ENCODE peak calls at places on chromosomes 7 and 10, in six cellular contexts. B, T, J, E, Q and U are unnamed samples.

GRCh38 chr10:112166800-112167199 is 16.8 kb downstream of the GPAM start:
- DNase-seq in B (no peak), T (no peak), J (no peak), E (no peak), Q (no peak), U (no peak)

GRCh38 chr7:105800849-105801534 is 75.4 kb downstream of the ATXN7L1 start:
- DNase-seq in B (peak; percentile 18), T (no peak), J (no peak), E (no peak), Q (no peak), U (no peak)

GRCh38 chr7:5425507-5426225 is 2.0 kb upstream of the TNRC18 start:
- DNase-seq in B (no peak), T (no peak), J (peak; percentile 64), E (no peak), Q (peak; percentile 92), U (no peak)

GRCh38 chr10:47020491-47020890 is 109.3 kb downstream of the PTPN20 start:
- DNase-seq in B (no peak), T (no peak), J (no peak), E (no peak), Q (no peak), U (peak; percentile 77)

GRCh38 chr10:12448729-12449391 is 99.5 kb downstream of the CAMK1D start:
- DNase-seq in B (peak; percentile 84), T (peak; percentile 69), J (peak; percentile 74), E (peak; percentile 93), Q (peak; percentile 29), U (peak; percentile 81)

GRCh38 chr7:103148994-103149807 is at the start of gene NAPEPLD:
- DNase-seq in B (peak; percentile 92), T (peak; percentile 63), J (peak; percentile 69), E (peak; percentile 56), Q (peak; percentile 96), U (peak; percentile 94)

GRCh38 chr10:72173267-72173634 is 42.6 kb upstream of the ANAPC16 start:
- DNase-seq in B (peak; percentile 75), T (no peak), J (no peak), E (no peak), Q (no peak), U (no peak)

GRCh38 chr10:71075759-71076472 is 136.5 kb upstream of the UNC5B start:
- DNase-seq in B (no peak), T (no peak), J (no peak), E (no peak), Q (peak; percentile 70), U (no peak)

GRCh38 chr10:96642973-96643372 is 56.2 kb upstream of the TM9SF3 start:
- DNase-seq in B (peak; percentile 85), T (peak; percentile 22), J (peak; percentile 28), E (no peak), Q (no peak), U (peak; percentile 40)

GRCh38 chr10:127196227-127196954 is at the start of gene INSYN2A:
- DNase-seq in B (no peak), T (no peak), J (peak; percentile 32), E (no peak), Q (peak; percentile 91), U (peak; percentile 64)

GRCh38 chr10:34796133-34796532 is 19.0 kb downstream of the PARD3 start:
- DNase-seq in B (no peak), T (no peak), J (no peak), E (no peak), Q (no peak), U (no peak)

GRCh38 chr7:111401516-111401915 is 160.8 kb downstream of the IMMP2L start:
- DNase-seq in B (no peak), T (no peak), J (no peak), E (no peak), Q (no peak), U (no peak)

GRCh38 chr7:139828880-139829653 is at the start of gene TBXAS1:
- DNase-seq in B (peak; percentile 15), T (no peak), J (no peak), E (no peak), Q (no peak), U (no peak)

GRCh38 chr7:139035588-139036353 is at the start of gene ZC3HAV1L:
- DNase-seq in B (peak; percentile 73), T (no peak), J (peak; percentile 60), E (no peak), Q (peak; percentile 83), U (peak; percentile 86)

GRCh38 chr10:85995791-85996190 is 370.8 kb downstream of the GRID1 start:
- DNase-seq in B (peak; percentile 43), T (no peak), J (no peak), E (no peak), Q (no peak), U (no peak)

GRCh38 chr7:148474421-148474820 is 116.1 kb upstream of the C7orf33 start:
- DNase-seq in B (no peak), T (no peak), J (no peak), E (no peak), Q (no peak), U (no peak)

GRCh38 chr10:22148956-22149355 is 68.9 kb downstream of the EBLN1 start:
- DNase-seq in B (no peak), T (no peak), J (no peak), E (peak; percentile 8), Q (no peak), U (no peak)

GRCh38 chr7:34160261-34160752 is 255.0 kb downstream of the BMPER start:
- DNase-seq in B (no peak), T (no peak), J (no peak), E (peak; percentile 54), Q (no peak), U (peak; percentile 92)

GRCh38 chr10:25059990-25060389 is 43.6 kb downstream of the THNSL1 start:
- DNase-seq in B (no peak), T (no peak), J (peak; percentile 82), E (peak; percentile 67), Q (peak; percentile 88), U (peak; percentile 83)

GRCh38 chr10:13206546-13207443 is 27.4 kb downstream of the UCMA start:
- DNase-seq in B (peak; percentile 42), T (no peak), J (no peak), E (peak; percentile 5), Q (no peak), U (peak; percentile 35)